ENCODE peak calls at places on chromosomes 11 and 22, in nine cellular contexts. One of them, this sample, is unnamed.

GRCh38 chr22:21449531-21450319 is 17.5 kb upstream of the TMEM191C start:
- DNase-seq in neural crest cell: peak; percentile 0
- DNase-seq in frontal cortex: no peak
- DNase-seq in thoracic aorta: no peak
- DNase-seq in astrocyte of the hippocampus: no peak
- DNase-seq in DND-41: no peak
- DNase-seq in nucleus accumbens: no peak
- DNase-seq in HTR-8/SVneo: no peak
- DNase-seq in HS-5: no peak
- DNase-seq in this sample: no peak

GRCh38 chr11:7418061-7418460 is 67.2 kb upstream of the OLFML1 start:
- DNase-seq in neural crest cell: no peak
- DNase-seq in frontal cortex: no peak
- DNase-seq in thoracic aorta: no peak
- DNase-seq in astrocyte of the hippocampus: no peak
- DNase-seq in DND-41: no peak
- DNase-seq in nucleus accumbens: no peak
- DNase-seq in HTR-8/SVneo: no peak
- DNase-seq in HS-5: no peak
- DNase-seq in this sample: no peak

GRCh38 chr11:70359806-70360205 is 38.5 kb upstream of the CTTN start:
- DNase-seq in neural crest cell: no peak
- DNase-seq in frontal cortex: no peak
- DNase-seq in thoracic aorta: no peak
- DNase-seq in astrocyte of the hippocampus: no peak
- DNase-seq in DND-41: no peak
- DNase-seq in nucleus accumbens: no peak
- DNase-seq in HTR-8/SVneo: no peak
- DNase-seq in HS-5: no peak
- DNase-seq in this sample: no peak

GRCh38 chr22:38262051-38262795 is 10.6 kb downstream of the TMEM184B start:
- DNase-seq in neural crest cell: no peak
- DNase-seq in frontal cortex: no peak
- DNase-seq in thoracic aorta: no peak
- DNase-seq in astrocyte of the hippocampus: no peak
- DNase-seq in DND-41: peak; percentile 28
- DNase-seq in nucleus accumbens: no peak
- DNase-seq in HTR-8/SVneo: no peak
- DNase-seq in HS-5: no peak
- DNase-seq in this sample: no peak

GRCh38 chr22:43446881-43447280 is 35.1 kb downstream of the MPPED1 start:
- DNase-seq in neural crest cell: no peak
- DNase-seq in frontal cortex: no peak
- DNase-seq in thoracic aorta: no peak
- DNase-seq in astrocyte of the hippocampus: no peak
- DNase-seq in DND-41: no peak
- DNase-seq in nucleus accumbens: no peak
- DNase-seq in HTR-8/SVneo: no peak
- DNase-seq in HS-5: no peak
- DNase-seq in this sample: no peak

GRCh38 chr22:22720724-22721261 is 76.4 kb downstream of the GGTLC2 start:
- DNase-seq in neural crest cell: no peak
- DNase-seq in frontal cortex: no peak
- DNase-seq in thoracic aorta: no peak
- DNase-seq in astrocyte of the hippocampus: no peak
- DNase-seq in DND-41: no peak
- DNase-seq in nucleus accumbens: no peak
- DNase-seq in HTR-8/SVneo: no peak
- DNase-seq in HS-5: no peak
- DNase-seq in this sample: no peak

GRCh38 chr11:127843483-127844396 is 743.6 kb downstream of the ETS1 start:
- DNase-seq in neural crest cell: peak; percentile 93
- DNase-seq in frontal cortex: peak; percentile 40
- DNase-seq in thoracic aorta: peak; percentile 10
- DNase-seq in astrocyte of the hippocampus: peak; percentile 82
- DNase-seq in DND-41: peak; percentile 70
- DNase-seq in nucleus accumbens: peak; percentile 21
- DNase-seq in HTR-8/SVneo: peak; percentile 10
- DNase-seq in HS-5: peak; percentile 20
- DNase-seq in this sample: no peak

GRCh38 chr11:79040348-79040747 is 400.5 kb downstream of the TENM4 start:
- DNase-seq in neural crest cell: no peak
- DNase-seq in frontal cortex: no peak
- DNase-seq in thoracic aorta: no peak
- DNase-seq in astrocyte of the hippocampus: no peak
- DNase-seq in DND-41: no peak
- DNase-seq in nucleus accumbens: no peak
- DNase-seq in HTR-8/SVneo: no peak
- DNase-seq in HS-5: no peak
- DNase-seq in this sample: no peak

GRCh38 chr11:34063061-34063795 is 11.7 kb downstream of the CAPRIN1 start:
- DNase-seq in neural crest cell: no peak
- DNase-seq in frontal cortex: no peak
- DNase-seq in thoracic aorta: no peak
- DNase-seq in astrocyte of the hippocampus: no peak
- DNase-seq in DND-41: no peak
- DNase-seq in nucleus accumbens: no peak
- DNase-seq in HTR-8/SVneo: no peak
- DNase-seq in HS-5: no peak
- DNase-seq in this sample: no peak

GRCh38 chr11:65419773-65420481 is 2.7 kb upstream of the NEAT1 start:
- DNase-seq in neural crest cell: no peak
- DNase-seq in frontal cortex: peak; percentile 68
- DNase-seq in thoracic aorta: peak; percentile 84
- DNase-seq in astrocyte of the hippocampus: peak; percentile 91
- DNase-seq in DND-41: peak; percentile 83
- DNase-seq in nucleus accumbens: peak; percentile 51
- DNase-seq in HTR-8/SVneo: no peak
- DNase-seq in HS-5: peak; percentile 60
- DNase-seq in this sample: peak; percentile 68

GRCh38 chr11:2991477-2992233 is 474 bp downstream of the NAP1L4 start:
- DNase-seq in neural crest cell: no peak
- DNase-seq in frontal cortex: peak; percentile 74
- DNase-seq in thoracic aorta: no peak
- DNase-seq in astrocyte of the hippocampus: peak; percentile 56
- DNase-seq in DND-41: no peak
- DNase-seq in nucleus accumbens: no peak
- DNase-seq in HTR-8/SVneo: no peak
- DNase-seq in HS-5: no peak
- DNase-seq in this sample: no peak